ENCODE peak calls at places on chromosomes 2 and 18, in six cellular contexts. P is PC-3; C is cardiac muscle cell; E is neuronal stem cell; V is fibroblast of lung; K is CD8-positive, alpha-beta memory T cell. M is an unnamed sample. For H3K27me3 and H3K36me3, the result is how much of the 10 kb centered on the place peaks cover.

GRCh38 chr2:100965596-100965995 is 36.5 kb upstream of the RPL31 start:
- DNase-seq in P (no peak), C (no peak), E (no peak), V (no peak), K (no peak), M (no peak)

GRCh38 chr2:23900927-23901322 is 26.0 kb downstream of the ATAD2B start:
- DNase-seq in P (peak), C (peak), E (no peak), V (peak), K (no peak), M (peak)

GRCh38 chr18:3771121-3771971 is 321.4 kb downstream of the TGIF1 start:
- DNase-seq in P (peak), C (peak), E (peak), V (peak), K (peak), M (peak)

GRCh38 chr18:64365106-64365505 is 216.2 kb upstream of the LINC00305 start:
- DNase-seq in P (no peak), C (no peak), E (no peak), V (no peak), K (no peak), M (no peak)

GRCh38 chr2:101518470-101519172 is 43.7 kb upstream of the RFX8 start:
- DNase-seq in P (peak), C (peak), E (peak), V (peak), K (no peak), M (peak)

GRCh38 chr18:49851624-49852023 is 38.3 kb upstream of the ACAA2 start:
- DNase-seq in P (peak), C (no peak), E (no peak), V (no peak), K (no peak), M (peak)

GRCh38 chr2:138155304-138155703 is 191.0 kb downstream of the HNMT start:
- DNase-seq in P (no peak), C (no peak), E (no peak), V (no peak), K (no peak), M (no peak)

GRCh38 chr2:105143467-105144127 is 97.9 kb upstream of the GPR45 start:
- DNase-seq in P (no peak), C (peak), E (peak), V (peak), K (peak), M (peak)

GRCh38 chr18:75141734-75142133 is 67.2 kb downstream of the PTGR3 start:
- DNase-seq in P (no peak), C (no peak), E (no peak), V (no peak), K (no peak), M (no peak)

GRCh38 chr2:41959760-41960159 is 88.1 kb upstream of the PKDCC start:
- DNase-seq in P (no peak), C (no peak), E (no peak), V (no peak), K (no peak), M (no peak)

GRCh38 chr2:1168856-1169255 is 218.2 kb downstream of the SNTG2 start:
- DNase-seq in P (no peak), C (no peak), E (no peak), V (no peak), K (no peak), M (no peak)

GRCh38 chr2:86039178-86039962 is 66.3 kb downstream of the POLR1A start:
- DNase-seq in P (no peak), C (no peak), E (no peak), V (no peak), K (no peak), M (no peak)

GRCh38 chr2:86037795-86038192 is 67.9 kb downstream of the POLR1A start:
- DNase-seq in P (no peak), C (no peak), E (no peak), V (no peak), K (peak), M (no peak)

GRCh38 chr2:86039963-86040655 is 65.6 kb downstream of the POLR1A start:
- DNase-seq in P (no peak), C (no peak), E (no peak), V (no peak), K (no peak), M (no peak)

GRCh38 chr2:86037141-86037794 is 68.4 kb downstream of the POLR1A start:
- DNase-seq in P (no peak), C (peak), E (no peak), V (peak), K (peak), M (peak)

GRCh38 chr2:86038291-86039081 is 67.2 kb downstream of the POLR1A start:
- DNase-seq in P (no peak), C (peak), E (no peak), V (peak), K (peak), M (no peak)
- H3K4me3 ChIP-seq in P (no peak), C (no peak), E (no peak), V (no peak), K (peak), M (no peak)

GRCh38 chr2:10980071-10980470 is 68.3 kb downstream of the KCNF1 start:
- DNase-seq in P (no peak), C (no peak), E (no peak), V (no peak), K (no peak), M (no peak)
- H3K27me3 ChIP-seq in P (under half), C (under half), E (under half), V (under half), K (under half), M (under half)

DNA sequence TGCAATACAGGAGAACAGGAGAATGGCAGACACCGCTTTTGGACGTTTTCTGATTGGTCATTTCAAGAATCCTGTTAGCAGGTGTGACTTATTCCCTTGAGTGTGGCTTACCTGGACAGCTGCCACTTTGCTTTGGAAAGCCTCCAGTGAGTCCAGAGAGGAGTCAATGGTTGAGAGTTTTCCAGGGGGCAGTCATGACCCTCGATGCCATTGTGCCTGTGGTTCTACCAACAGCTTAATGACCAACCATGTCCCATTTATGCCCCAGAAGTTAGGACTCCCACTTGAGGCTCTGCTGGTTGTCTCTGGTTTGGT is 12.4 kb downstream of the IGFBP2 start:
- DNase-seq in P (no peak), C (no peak), E (no peak), V (no peak), K (no peak), M (no peak)
- H3K36me3 ChIP-seq in P (under half), C (under half), E (under half), V (under half), K (under half), M (under half)

GRCh38 chr2:156339866-156340265 is 7.3 kb upstream of the NR4A2 start:
- DNase-seq in P (no peak), C (no peak), E (no peak), V (no peak), K (no peak), M (no peak)

GRCh38 chr2:156340818-156341481 is 8.4 kb upstream of the NR4A2 start:
- DNase-seq in P (no peak), C (no peak), E (peak), V (no peak), K (no peak), M (peak)

GRCh38 chr2:156339110-156339847 is 6.8 kb upstream of the NR4A2 start:
- DNase-seq in P (no peak), C (no peak), E (no peak), V (no peak), K (no peak), M (no peak)

GRCh38 chr2:156341482-156342251 is 9.1 kb upstream of the NR4A2 start:
- DNase-seq in P (peak), C (peak), E (peak), V (peak), K (peak), M (peak)

DNA sequence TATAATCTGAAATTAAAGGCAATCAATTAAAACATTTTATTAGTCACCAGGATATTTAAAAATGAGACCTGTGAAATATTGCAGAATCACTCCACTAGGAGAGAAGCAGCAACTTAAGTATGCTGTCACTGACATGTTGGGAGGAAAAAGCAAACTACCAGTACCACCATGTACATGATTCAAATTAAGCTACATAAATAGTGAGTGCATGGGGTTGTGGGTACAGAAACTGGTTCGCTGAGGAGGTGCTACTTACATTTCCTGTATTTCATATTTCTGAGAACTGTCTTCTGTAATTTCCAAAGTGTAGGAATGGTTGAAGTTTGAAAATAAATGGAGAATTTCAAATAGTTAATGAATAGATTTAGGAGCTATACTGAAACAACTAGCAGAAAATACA is 7.9 kb upstream of the NR4A2 start:
- DNase-seq in P (no peak), C (no peak), E (no peak), V (no peak), K (no peak), M (no peak)
- H3K4me3 ChIP-seq in P (peak), C (no peak), E (no peak), V (no peak), K (peak), M (peak)

GRCh38 chr2:218997730-218998129 is 4.5 kb upstream of the CRYBA2 start:
- DNase-seq in P (no peak), C (no peak), E (no peak), V (no peak), K (no peak), M (no peak)

GRCh38 chr2:218995972-218996644 is 2.9 kb upstream of the CRYBA2 start:
- DNase-seq in P (peak), C (peak), E (peak), V (peak), K (peak), M (peak)

GRCh38 chr2:218998414-218999002 is 5.3 kb upstream of the CRYBA2 start:
- DNase-seq in P (no peak), C (no peak), E (no peak), V (no peak), K (no peak), M (peak)

GRCh38 chr2:218995561-218995960 is 2.3 kb upstream of the CRYBA2 start:
- DNase-seq in P (no peak), C (no peak), E (no peak), V (no peak), K (no peak), M (no peak)

GRCh38 chr2:218996937-218997336 is 3.7 kb upstream of the CRYBA2 start:
- DNase-seq in P (no peak), C (no peak), E (no peak), V (no peak), K (no peak), M (no peak)
- H3K27me3 ChIP-seq in P (under half), C (half or more), E (half or more), V (half or more), K (under half), M (under half)

GRCh38 chr2:168654724-168655123 is 147.7 kb upstream of the NOSTRIN start:
- DNase-seq in P (no peak), C (no peak), E (no peak), V (no peak), K (no peak), M (no peak)
- H3K36me3 ChIP-seq in P (under half), C (under half), E (under half), V (under half), K (under half), M (under half)

GRCh38 chr2:210227689-210228088 is 2.4 kb upstream of the ACADL start:
- DNase-seq in P (no peak), C (no peak), E (no peak), V (no peak), K (no peak), M (no peak)

GRCh38 chr2:210222607-210223006 is 2.6 kb downstream of the ACADL start:
- DNase-seq in P (no peak), C (no peak), E (no peak), V (no peak), K (no peak), M (no peak)

GRCh38 chr2:210226186-210226585 is 939 bp upstream of the ACADL start:
- DNase-seq in P (no peak), C (no peak), E (no peak), V (peak), K (no peak), M (no peak)

GRCh38 chr2:210225461-210225798 is 183 bp upstream of the ACADL start:
- DNase-seq in P (no peak), C (peak), E (no peak), V (peak), K (no peak), M (no peak)

DNA sequence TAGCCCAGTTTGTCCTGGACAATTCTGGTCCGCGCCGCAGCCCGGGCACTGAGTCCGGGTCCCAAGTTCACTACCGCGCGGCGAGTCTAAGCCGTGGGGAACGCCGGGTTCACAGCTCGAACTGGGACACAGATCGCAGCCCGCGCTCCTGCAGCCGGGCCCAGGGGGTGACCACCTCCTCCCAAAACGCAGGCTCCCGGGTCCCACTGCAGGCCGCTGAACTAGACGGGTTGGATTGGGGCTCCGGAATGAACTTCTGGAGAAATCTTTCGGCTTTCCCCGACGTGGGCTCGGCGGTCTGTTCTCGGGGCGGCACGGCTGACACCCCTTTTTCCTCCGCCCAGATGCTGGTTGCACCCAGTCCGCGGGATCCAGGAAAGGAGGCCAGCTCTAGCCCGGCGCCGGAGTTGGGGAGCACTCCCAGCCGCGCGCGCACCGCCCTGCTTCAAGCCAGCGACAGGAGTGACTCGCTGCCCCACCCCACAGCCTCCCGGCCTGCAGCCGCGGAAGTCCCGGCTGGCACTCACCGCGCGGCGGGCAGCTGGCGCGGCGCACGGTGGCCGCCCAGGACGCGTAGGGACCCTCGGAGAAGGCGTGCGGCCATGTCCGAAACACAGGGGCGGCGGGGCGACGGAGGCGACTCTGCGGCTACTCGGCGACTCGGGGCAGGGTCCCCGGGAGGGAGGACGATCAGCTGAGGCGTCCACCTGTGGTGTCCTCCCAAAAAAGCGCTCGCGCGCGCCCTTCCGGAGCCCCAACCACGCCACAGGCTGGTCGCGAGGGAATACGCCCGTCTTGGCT is at the start of gene ACADL:
- DNase-seq in P (peak), C (peak), E (peak), V (peak), K (no peak), M (peak)
- H3K4me3 ChIP-seq in P (peak), C (peak), E (peak), V (peak), K (no peak), M (peak)

GRCh38 chr2:222310747-222311320 is 12.0 kb upstream of the PAX3 start:
- DNase-seq in P (no peak), C (no peak), E (no peak), V (no peak), K (no peak), M (no peak)

GRCh38 chr2:222311321-222311977 is 12.7 kb upstream of the PAX3 start:
- DNase-seq in P (no peak), C (no peak), E (no peak), V (peak), K (no peak), M (no peak)

GRCh38 chr2:222309361-222309760 is 10.6 kb upstream of the PAX3 start:
- DNase-seq in P (no peak), C (no peak), E (no peak), V (peak), K (no peak), M (peak)

GRCh38 chr2:222307978-222308479 is 9.2 kb upstream of the PAX3 start:
- DNase-seq in P (no peak), C (no peak), E (no peak), V (no peak), K (no peak), M (no peak)

DNA sequence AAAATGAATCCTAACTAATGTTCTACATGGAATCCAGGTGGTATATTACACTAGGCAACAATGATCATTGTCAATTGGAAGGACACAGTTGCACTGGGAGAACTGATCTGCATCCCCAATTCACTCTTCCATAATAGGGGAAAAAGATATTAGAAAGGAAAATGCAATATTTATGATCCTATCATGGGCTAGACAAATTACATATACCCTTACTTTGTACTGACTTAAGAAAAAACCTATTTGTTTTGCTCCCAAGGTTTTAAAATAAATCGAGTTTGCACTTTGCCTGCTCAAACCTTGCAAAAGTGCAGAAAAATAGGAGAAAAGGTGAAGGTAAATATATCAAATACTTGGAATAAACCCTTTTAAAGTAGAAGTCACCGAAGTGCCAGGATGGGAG is 11.0 kb upstream of the PAX3 start:
- DNase-seq in P (no peak), C (no peak), E (no peak), V (no peak), K (no peak), M (no peak)
- H3K27me3 ChIP-seq in P (half or more), C (half or more), E (half or more), V (half or more), K (half or more), M (under half)

GRCh38 chr2:108806362-108806761 is 19.8 kb downstream of the CCDC138 start:
- DNase-seq in P (no peak), C (no peak), E (no peak), V (no peak), K (no peak), M (no peak)
- H3K36me3 ChIP-seq in P (under half), C (under half), E (under half), V (under half), K (under half), M (under half)

M was measured in MG63.